ENCODE peak calls at places on chromosomes 5 and 9, in six cellular contexts. Y, I, F, Z, G and L are unnamed samples.

GRCh38 chr5:157463081-157463480 is 3.1 kb downstream of the NIPAL4 start:
- DNase-seq in Y (no peak), I (no peak), F (no peak), Z (peak), G (no peak), L (no peak)

GRCh38 chr5:43007911-43008368 is 32.2 kb downstream of the ANXA2R start:
- DNase-seq in Y (peak), I (no peak), F (peak), Z (no peak), G (peak), L (peak)

GRCh38 chr5:178290376-178290775 is 57.8 kb upstream of the PHYKPL start:
- DNase-seq in Y (no peak), I (no peak), F (no peak), Z (peak), G (no peak), L (no peak)

GRCh38 chr5:142175039-142175438 is 66.5 kb downstream of the NDFIP1 start:
- DNase-seq in Y (no peak), I (no peak), F (no peak), Z (no peak), G (peak), L (no peak)

GRCh38 chr9:89597711-89598707 is 6.8 kb upstream of the GADD45G start:
- DNase-seq in Y (peak), I (no peak), F (peak), Z (no peak), G (peak), L (peak)

GRCh38 chr5:120454094-120454798 is 9.9 kb upstream of the PRR16 start:
- DNase-seq in Y (no peak), I (no peak), F (no peak), Z (no peak), G (no peak), L (no peak)

GRCh38 chr5:169670769-169671525 is 33.9 kb downstream of the DOCK2 start:
- DNase-seq in Y (no peak), I (no peak), F (no peak), Z (no peak), G (no peak), L (no peak)

GRCh38 chr5:107422494-107422893 is 248.2 kb downstream of the EFNA5 start:
- DNase-seq in Y (peak), I (no peak), F (no peak), Z (no peak), G (no peak), L (no peak)

GRCh38 chr5:109180668-109181067 is 229.1 kb downstream of the PJA2 start:
- DNase-seq in Y (no peak), I (no peak), F (no peak), Z (no peak), G (no peak), L (no peak)

GRCh38 chr9:27292646-27293045 is 4.3 kb downstream of the EQTN start:
- DNase-seq in Y (no peak), I (peak), F (no peak), Z (no peak), G (no peak), L (no peak)

GRCh38 chr9:134314039-134314949 is 12.0 kb upstream of the RXRA start:
- DNase-seq in Y (no peak), I (no peak), F (no peak), Z (no peak), G (no peak), L (no peak)

GRCh38 chr5:172065431-172066065 is 59.1 kb upstream of the FBXW11 start:
- DNase-seq in Y (peak), I (no peak), F (no peak), Z (no peak), G (no peak), L (no peak)

GRCh38 chr5:106417566-106417965 is 1253.2 kb downstream of the EFNA5 start:
- DNase-seq in Y (no peak), I (no peak), F (no peak), Z (no peak), G (no peak), L (no peak)

GRCh38 chr9:93588641-93589609 is 12.5 kb downstream of the PHF2 start:
- DNase-seq in Y (no peak), I (no peak), F (no peak), Z (no peak), G (no peak), L (no peak)

GRCh38 chr9:133448487-133448972 is 11.2 kb upstream of the CACFD1 start:
- DNase-seq in Y (no peak), I (no peak), F (no peak), Z (no peak), G (peak), L (no peak)

GRCh38 chr9:93812410-93812668 is 142.8 kb downstream of the BARX1 start:
- DNase-seq in Y (no peak), I (no peak), F (no peak), Z (no peak), G (no peak), L (no peak)

GRCh38 chr5:78995521-78995920 is 10.4 kb upstream of the ARSB start:
- DNase-seq in Y (no peak), I (no peak), F (no peak), Z (no peak), G (no peak), L (no peak)

DNA sequence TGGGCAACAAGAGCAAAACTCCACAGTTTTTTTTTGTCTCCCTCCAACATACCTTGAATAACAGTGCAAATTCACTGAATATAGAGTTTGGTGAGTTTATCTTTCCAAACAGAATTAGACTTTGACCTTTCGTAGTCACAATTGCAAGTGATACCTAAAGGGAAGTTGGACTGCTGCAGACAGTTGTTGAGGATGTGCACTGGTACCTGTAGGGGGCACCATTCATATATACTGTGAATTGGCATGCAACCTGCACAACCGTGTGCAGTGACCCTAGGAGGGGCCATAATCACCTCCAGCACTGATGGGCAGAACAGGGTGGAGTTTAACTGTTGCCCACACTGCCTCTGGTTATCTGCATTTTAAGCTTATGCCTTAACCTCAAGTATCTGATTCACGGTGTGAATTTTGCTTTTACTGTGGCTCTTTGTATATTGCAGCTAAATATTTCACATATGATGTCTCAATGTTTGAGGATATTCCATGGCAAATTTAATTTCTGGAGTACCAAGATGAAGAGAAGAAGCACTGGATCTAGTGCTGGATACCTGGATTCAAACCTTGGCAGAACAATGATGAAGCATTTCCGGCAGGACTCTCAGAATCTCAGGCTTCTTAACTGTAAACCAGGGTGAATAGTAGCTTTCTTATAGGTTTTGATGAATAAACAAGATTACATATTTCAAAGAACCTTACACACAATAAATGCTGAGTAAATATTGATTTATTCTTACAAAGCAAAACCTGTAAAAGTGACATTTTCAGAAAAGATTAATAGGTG is 144.4 kb downstream of the ACTBL2 start:
- DNase-seq in Y (peak), I (no peak), F (no peak), Z (no peak), G (peak), L (no peak)
- TF ChIP-seq CTCF in Y (peak), I (peak), F (peak), Z (peak), G (peak), L (peak)

GRCh38 chr5:77095189-77095588 is 8.1 kb upstream of the ZBED3 start:
- DNase-seq in Y (no peak), I (no peak), F (no peak), Z (no peak), G (no peak), L (no peak)
- TF ChIP-seq CTCF in Y (no peak), I (no peak), F (no peak), Z (no peak), G (no peak), L (no peak)

GRCh38 chr9:88006511-88007290 is 32.4 kb upstream of the CDK20 start:
- DNase-seq in Y (peak), I (no peak), F (no peak), Z (peak), G (peak), L (no peak)

GRCh38 chr9:88007291-88007650 is 32.9 kb upstream of the CDK20 start:
- DNase-seq in Y (no peak), I (no peak), F (no peak), Z (no peak), G (peak), L (no peak)

GRCh38 chr9:88013607-88014006 is 39.3 kb upstream of the CDK20 start:
- DNase-seq in Y (no peak), I (no peak), F (no peak), Z (no peak), G (no peak), L (no peak)

GRCh38 chr9:88013051-88013450 is 38.7 kb upstream of the CDK20 start:
- DNase-seq in Y (no peak), I (no peak), F (no peak), Z (no peak), G (no peak), L (no peak)

GRCh38 chr9:88011005-88011766 is 36.9 kb upstream of the CDK20 start:
- DNase-seq in Y (no peak), I (no peak), F (no peak), Z (no peak), G (no peak), L (no peak)
- TF ChIP-seq CTCF in Y (peak), I (peak), F (no peak), Z (peak), G (no peak), L (peak)

DNA sequence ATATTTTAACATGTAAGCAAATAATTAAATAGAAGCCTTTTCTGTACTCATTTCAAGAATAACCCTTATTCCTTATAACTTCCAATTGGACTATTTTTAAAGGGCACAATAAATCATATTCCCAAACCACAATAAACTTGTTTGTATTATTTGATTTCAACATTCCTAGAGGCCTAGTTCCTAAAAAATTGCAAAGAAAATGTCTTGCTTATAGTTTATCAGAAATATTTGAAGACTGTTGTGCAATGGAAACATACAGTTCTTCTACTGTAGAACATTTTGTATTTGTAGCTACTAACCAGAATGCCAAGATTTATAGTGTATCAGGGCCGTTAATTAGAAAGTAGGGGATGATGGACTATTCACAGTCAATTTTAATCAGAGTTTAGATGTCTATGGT is 1037.0 kb upstream of the CDH18 start:
- DNase-seq in Y (no peak), I (no peak), F (no peak), Z (no peak), G (no peak), L (no peak)
- TF ChIP-seq CTCF in Y (no peak), I (no peak), F (no peak), Z (no peak), G (no peak), L (no peak)

GRCh38 chr5:163619951-163620350 is 114.5 kb downstream of the MAT2B start:
- DNase-seq in Y (no peak), I (no peak), F (no peak), Z (no peak), G (no peak), L (no peak)
- TF ChIP-seq CTCF in Y (no peak), I (no peak), F (no peak), Z (no peak), G (no peak), L (no peak)

DNA sequence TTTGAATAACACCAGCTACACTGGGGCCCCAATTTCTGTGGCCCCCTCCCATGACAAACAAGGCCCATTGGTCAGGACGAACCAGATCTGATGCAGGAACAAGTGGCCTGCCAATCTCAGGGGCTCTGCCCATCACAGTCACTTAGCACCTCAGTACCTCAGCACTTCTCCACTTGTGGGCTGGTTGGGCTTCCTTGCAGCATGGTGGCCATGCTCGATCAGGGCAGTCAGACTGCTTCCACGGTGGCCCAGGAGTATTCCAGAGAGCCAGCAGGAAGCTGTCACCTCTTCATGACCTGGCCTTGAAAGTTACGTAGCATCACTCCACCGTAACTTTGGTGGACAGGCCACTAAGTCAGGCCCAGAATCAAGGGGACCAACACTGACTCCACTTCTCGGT is 206.5 kb downstream of the AUH start:
- DNase-seq in Y (no peak), I (no peak), F (no peak), Z (no peak), G (no peak), L (no peak)
- TF ChIP-seq CTCF in Y (no peak), I (no peak), F (no peak), Z (no peak), G (no peak), L (no peak)

GRCh38 chr9:34701023-34701768 is 8.7 kb downstream of the CCL21 start:
- DNase-seq in Y (peak), I (no peak), F (peak), Z (no peak), G (peak), L (peak)
- TF ChIP-seq CTCF in Y (peak), I (peak), F (peak), Z (peak), G (peak), L (peak)